ENCODE peak calls at places on chromosomes 1 and 21, in seven cellular contexts. One of them, this sample, is unnamed.

GRCh38 chr1:94951509-94952208 is 24.7 kb upstream of the CNN3 start:
- DNase-seq in hepatocyte: no peak
- DNase-seq in choroid plexus epithelial cell: no peak
- DNase-seq in GM20000: no peak
- DNase-seq in activated B cell treated with CpG ODN at 0.5 μM for 24 hours: no peak
- DNase-seq in foreskin fibroblast: peak; percentile 58
- DNase-seq in H9: no peak
- DNase-seq in this sample: no peak

GRCh38 chr21:26147535-26147934 is 23.0 kb downstream of the APP start:
- DNase-seq in hepatocyte: no peak
- DNase-seq in choroid plexus epithelial cell: no peak
- DNase-seq in GM20000: no peak
- DNase-seq in activated B cell treated with CpG ODN at 0.5 μM for 24 hours: no peak
- DNase-seq in foreskin fibroblast: no peak
- DNase-seq in H9: no peak
- DNase-seq in this sample: no peak

GRCh38 chr1:110208916-110209650 is 1.0 kb upstream of the KCNC4 start:
- DNase-seq in hepatocyte: no peak
- DNase-seq in choroid plexus epithelial cell: no peak
- DNase-seq in GM20000: no peak
- DNase-seq in activated B cell treated with CpG ODN at 0.5 μM for 24 hours: no peak
- DNase-seq in foreskin fibroblast: no peak
- DNase-seq in H9: no peak
- DNase-seq in this sample: no peak

GRCh38 chr1:38084700-38085099 is 38.1 kb upstream of the POU3F1 start:
- DNase-seq in hepatocyte: no peak
- DNase-seq in choroid plexus epithelial cell: no peak
- DNase-seq in GM20000: no peak
- DNase-seq in activated B cell treated with CpG ODN at 0.5 μM for 24 hours: no peak
- DNase-seq in foreskin fibroblast: no peak
- DNase-seq in H9: no peak
- DNase-seq in this sample: no peak

GRCh38 chr1:183989078-183989577 is 48.4 kb downstream of the COLGALT2 start:
- DNase-seq in hepatocyte: peak; percentile 12
- DNase-seq in choroid plexus epithelial cell: peak; percentile 77
- DNase-seq in GM20000: peak; percentile 73
- DNase-seq in activated B cell treated with CpG ODN at 0.5 μM for 24 hours: no peak
- DNase-seq in foreskin fibroblast: peak; percentile 93
- DNase-seq in H9: no peak
- DNase-seq in this sample: peak; percentile 72

GRCh38 chr1:230140221-230141001 is 73.4 kb downstream of the GALNT2 start:
- DNase-seq in hepatocyte: no peak
- DNase-seq in choroid plexus epithelial cell: peak; percentile 83
- DNase-seq in GM20000: no peak
- DNase-seq in activated B cell treated with CpG ODN at 0.5 μM for 24 hours: no peak
- DNase-seq in foreskin fibroblast: no peak
- DNase-seq in H9: no peak
- DNase-seq in this sample: peak; percentile 61

GRCh38 chr1:218459878-218460277 is 114.7 kb downstream of the TGFB2 start:
- DNase-seq in hepatocyte: peak; percentile 50
- DNase-seq in choroid plexus epithelial cell: peak; percentile 97
- DNase-seq in GM20000: no peak
- DNase-seq in activated B cell treated with CpG ODN at 0.5 μM for 24 hours: no peak
- DNase-seq in foreskin fibroblast: peak; percentile 77
- DNase-seq in H9: peak; percentile 56
- DNase-seq in this sample: peak; percentile 82

GRCh38 chr1:93746009-93746408 is 64.4 kb upstream of the BCAR3 start:
- DNase-seq in hepatocyte: no peak
- DNase-seq in choroid plexus epithelial cell: no peak
- DNase-seq in GM20000: no peak
- DNase-seq in activated B cell treated with CpG ODN at 0.5 μM for 24 hours: no peak
- DNase-seq in foreskin fibroblast: no peak
- DNase-seq in H9: no peak
- DNase-seq in this sample: no peak

GRCh38 chr1:51019811-51020210 is 49.8 kb downstream of the CDKN2C start:
- DNase-seq in hepatocyte: no peak
- DNase-seq in choroid plexus epithelial cell: peak; percentile 3
- DNase-seq in GM20000: no peak
- DNase-seq in activated B cell treated with CpG ODN at 0.5 μM for 24 hours: no peak
- DNase-seq in foreskin fibroblast: peak; percentile 9
- DNase-seq in H9: no peak
- DNase-seq in this sample: no peak

GRCh38 chr1:234871710-234872262 is 256.9 kb downstream of the TOMM20 start:
- DNase-seq in hepatocyte: no peak
- DNase-seq in choroid plexus epithelial cell: no peak
- DNase-seq in GM20000: no peak
- DNase-seq in activated B cell treated with CpG ODN at 0.5 μM for 24 hours: no peak
- DNase-seq in foreskin fibroblast: no peak
- DNase-seq in H9: no peak
- DNase-seq in this sample: no peak

GRCh38 chr21:17612023-17612564 is 607 bp downstream of the BTG3 start:
- DNase-seq in hepatocyte: peak; percentile 63
- DNase-seq in choroid plexus epithelial cell: peak; percentile 60
- DNase-seq in GM20000: peak; percentile 46
- DNase-seq in activated B cell treated with CpG ODN at 0.5 μM for 24 hours: no peak
- DNase-seq in foreskin fibroblast: no peak
- DNase-seq in H9: peak; percentile 31
- DNase-seq in this sample: peak; percentile 4

GRCh38 chr1:96538883-96539282 is 182.7 kb upstream of the PTBP2 start:
- DNase-seq in hepatocyte: peak; percentile 73
- DNase-seq in choroid plexus epithelial cell: peak; percentile 96
- DNase-seq in GM20000: no peak
- DNase-seq in activated B cell treated with CpG ODN at 0.5 μM for 24 hours: no peak
- DNase-seq in foreskin fibroblast: peak; percentile 93
- DNase-seq in H9: no peak
- DNase-seq in this sample: peak; percentile 71

GRCh38 chr1:87294633-87295032 is 34.0 kb upstream of the LMO4 start:
- DNase-seq in hepatocyte: no peak
- DNase-seq in choroid plexus epithelial cell: no peak
- DNase-seq in GM20000: no peak
- DNase-seq in activated B cell treated with CpG ODN at 0.5 μM for 24 hours: no peak
- DNase-seq in foreskin fibroblast: no peak
- DNase-seq in H9: no peak
- DNase-seq in this sample: no peak

GRCh38 chr1:38858833-38859560 is 575 bp downstream of the RRAGC start:
- DNase-seq in hepatocyte: peak; percentile 77
- DNase-seq in choroid plexus epithelial cell: peak; percentile 70
- DNase-seq in GM20000: peak; percentile 55
- DNase-seq in activated B cell treated with CpG ODN at 0.5 μM for 24 hours: peak; percentile 82
- DNase-seq in foreskin fibroblast: peak; percentile 40
- DNase-seq in H9: no peak
- DNase-seq in this sample: peak; percentile 64

DNA sequence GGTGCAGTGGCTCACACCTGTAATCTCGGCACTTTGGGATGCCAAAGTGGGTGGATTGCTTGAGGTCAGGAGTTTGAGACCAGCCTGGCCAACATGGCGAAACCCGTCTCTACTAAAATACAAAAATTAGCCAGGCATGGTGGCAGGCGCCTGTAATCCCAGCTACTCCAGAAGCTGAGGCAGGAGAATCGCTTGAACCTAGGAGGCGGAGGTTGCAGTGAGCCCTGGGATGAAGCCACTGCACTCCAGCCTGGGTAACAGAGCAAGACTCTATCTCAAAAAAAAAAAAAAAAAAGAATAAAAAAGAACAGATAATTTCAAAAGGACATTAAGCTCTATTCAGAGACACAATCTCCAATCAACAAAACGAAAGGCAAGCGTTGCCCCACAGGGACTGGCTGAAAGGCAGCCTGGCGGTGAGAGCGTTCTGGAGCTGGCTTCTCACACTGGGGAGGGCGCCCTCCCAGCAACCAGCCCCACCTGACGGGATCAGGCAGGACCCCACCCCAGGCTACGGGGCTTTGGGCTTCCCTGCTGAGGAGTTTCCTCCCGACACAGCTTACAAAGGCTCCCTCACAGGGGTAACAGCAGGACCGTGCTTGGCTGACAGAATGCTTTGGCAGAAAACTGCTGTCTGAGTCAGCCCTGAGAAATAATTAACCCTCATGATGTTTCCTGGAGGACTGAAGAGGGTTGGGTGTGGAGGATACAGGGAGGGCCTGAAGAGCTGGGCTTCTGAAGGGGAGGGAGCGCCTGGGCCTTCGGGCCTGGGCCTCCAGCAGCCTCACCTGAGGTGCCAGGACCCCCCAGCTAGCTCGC is 31.1 kb upstream of the SRP9 start:
- DNase-seq in hepatocyte: peak; percentile 87
- DNase-seq in choroid plexus epithelial cell: peak; percentile 95
- DNase-seq in GM20000: no peak
- DNase-seq in activated B cell treated with CpG ODN at 0.5 μM for 24 hours: no peak
- DNase-seq in foreskin fibroblast: peak; percentile 73
- DNase-seq in H9: peak; percentile 92
- DNase-seq in this sample: peak; percentile 83
- TF ChIP-seq CTCF in hepatocyte: no peak
- TF ChIP-seq CTCF in choroid plexus epithelial cell: peak; percentile 41
- TF ChIP-seq CTCF in GM20000: no peak
- TF ChIP-seq CTCF in activated B cell treated with CpG ODN at 0.5 μM for 24 hours: no peak
- TF ChIP-seq CTCF in foreskin fibroblast: peak; percentile 21
- TF ChIP-seq CTCF in H9: peak; percentile 39
- TF ChIP-seq CTCF in this sample: peak; percentile 34

DNA sequence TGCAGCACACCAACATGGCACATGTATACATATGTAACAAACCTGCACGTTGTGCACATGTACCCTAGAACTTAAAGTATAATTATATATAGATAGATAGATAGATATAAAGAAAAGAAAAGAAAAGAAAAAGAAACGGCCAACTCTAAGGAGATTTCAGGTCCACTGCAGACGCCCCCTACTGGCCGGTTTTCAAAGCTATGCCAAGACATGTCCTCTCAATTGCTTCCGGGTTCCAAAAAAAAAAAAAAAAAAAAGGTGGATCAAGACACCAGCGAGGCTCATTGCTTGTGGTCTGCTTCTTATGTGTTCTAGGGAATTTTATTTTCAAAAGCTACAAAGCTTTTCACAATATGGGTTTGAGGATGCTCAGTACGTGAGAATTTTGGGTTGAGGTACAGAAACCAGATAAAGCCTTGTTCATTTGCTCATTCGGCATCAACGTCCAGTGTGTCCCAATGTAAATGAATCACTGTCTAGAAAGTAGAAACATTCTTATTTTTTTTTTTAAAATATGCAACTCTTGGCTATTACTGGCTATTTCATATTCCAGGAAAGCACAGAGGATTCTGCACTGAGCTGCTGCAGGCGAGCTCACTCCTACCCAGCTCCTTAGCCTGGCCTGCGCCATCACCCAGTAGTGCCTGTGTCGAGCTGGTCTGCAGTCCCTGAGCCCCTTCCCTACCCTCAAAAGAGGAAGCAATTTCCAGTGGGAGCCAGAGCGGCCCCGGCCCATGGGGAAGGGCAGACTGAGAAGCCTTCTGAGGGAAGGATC is 643.0 kb downstream of the KIF26B start:
- DNase-seq in hepatocyte: no peak
- DNase-seq in choroid plexus epithelial cell: peak; percentile 31
- DNase-seq in GM20000: no peak
- DNase-seq in activated B cell treated with CpG ODN at 0.5 μM for 24 hours: no peak
- DNase-seq in foreskin fibroblast: no peak
- DNase-seq in H9: peak; percentile 49
- DNase-seq in this sample: no peak
- TF ChIP-seq CTCF in hepatocyte: peak; percentile 39
- TF ChIP-seq CTCF in choroid plexus epithelial cell: peak; percentile 59
- TF ChIP-seq CTCF in GM20000: peak; percentile 13
- TF ChIP-seq CTCF in activated B cell treated with CpG ODN at 0.5 μM for 24 hours: no peak
- TF ChIP-seq CTCF in foreskin fibroblast: peak; percentile 29
- TF ChIP-seq CTCF in H9: peak; percentile 76
- TF ChIP-seq CTCF in this sample: peak; percentile 80

DNA sequence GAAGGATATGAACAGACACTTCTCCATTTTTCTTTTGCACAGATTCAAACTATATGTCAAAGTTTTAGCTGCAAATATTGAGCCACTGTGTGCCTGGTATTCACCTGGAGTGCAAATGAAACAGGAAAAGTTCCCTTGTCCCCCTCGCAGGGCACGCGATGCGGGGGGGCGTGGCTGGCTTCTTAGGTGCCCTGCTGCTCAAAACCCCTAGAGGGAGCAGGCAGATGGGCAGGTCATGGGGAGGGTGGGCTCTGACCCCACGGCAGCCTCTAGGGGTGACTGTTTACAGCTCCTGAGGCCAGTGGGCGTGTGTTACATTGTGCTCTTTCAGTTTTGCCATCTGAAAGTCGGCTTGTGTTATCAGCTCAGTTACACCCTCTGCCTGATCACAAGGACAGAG is 931.2 kb upstream of the B3GALT2 start:
- DNase-seq in hepatocyte: no peak
- DNase-seq in choroid plexus epithelial cell: no peak
- DNase-seq in GM20000: no peak
- DNase-seq in activated B cell treated with CpG ODN at 0.5 μM for 24 hours: no peak
- DNase-seq in foreskin fibroblast: no peak
- DNase-seq in H9: peak; percentile 86
- DNase-seq in this sample: no peak
- TF ChIP-seq CTCF in hepatocyte: peak; percentile 17
- TF ChIP-seq CTCF in choroid plexus epithelial cell: no peak
- TF ChIP-seq CTCF in GM20000: no peak
- TF ChIP-seq CTCF in activated B cell treated with CpG ODN at 0.5 μM for 24 hours: no peak
- TF ChIP-seq CTCF in foreskin fibroblast: no peak
- TF ChIP-seq CTCF in H9: peak; percentile 72
- TF ChIP-seq CTCF in this sample: no peak

DNA sequence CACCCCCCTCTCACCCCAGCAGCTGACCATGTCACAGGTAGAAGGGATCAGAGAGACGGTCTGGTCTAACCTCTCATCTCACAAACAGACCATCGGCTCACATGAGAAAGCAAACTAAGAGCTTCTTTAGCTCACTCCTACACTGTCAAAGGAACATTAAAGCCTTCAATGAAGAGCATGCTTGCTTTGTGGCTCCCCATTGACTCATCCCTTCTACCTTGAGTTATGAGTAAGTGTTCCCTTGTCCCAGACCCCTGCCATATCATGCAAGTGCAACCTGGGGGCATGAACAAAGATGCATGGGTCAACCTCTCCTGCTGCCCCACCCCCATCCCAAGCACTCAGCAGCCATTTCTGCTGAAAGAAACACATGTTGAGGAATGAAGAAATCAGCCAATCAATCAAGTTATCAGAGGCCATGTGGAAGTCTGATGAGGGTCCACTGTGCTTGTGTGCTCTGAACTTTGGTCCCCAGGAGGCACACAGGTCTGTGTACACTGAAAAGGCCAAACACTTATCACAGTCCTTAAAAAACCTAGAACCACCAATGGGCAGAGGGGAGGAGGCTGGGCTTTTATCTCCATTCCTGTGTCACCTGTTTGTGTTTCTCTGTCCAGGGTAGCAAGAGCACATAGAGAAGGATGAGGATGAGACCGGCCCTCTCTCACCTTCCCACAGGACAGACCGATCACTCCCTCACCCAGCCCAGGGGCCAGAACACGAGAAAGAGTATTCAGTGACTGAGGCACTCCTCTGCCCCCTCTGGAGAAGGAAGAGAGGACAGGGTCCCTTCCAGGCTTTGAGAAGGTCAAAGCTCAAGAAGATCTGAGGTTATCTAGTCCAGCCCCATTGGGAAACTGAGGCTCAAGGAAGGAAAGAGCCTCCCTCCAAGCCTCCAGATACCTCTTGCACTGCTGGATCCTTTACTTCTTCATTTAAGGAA is 9.5 kb downstream of the ETNK2 start:
- DNase-seq in hepatocyte: no peak
- DNase-seq in choroid plexus epithelial cell: no peak
- DNase-seq in GM20000: no peak
- DNase-seq in activated B cell treated with CpG ODN at 0.5 μM for 24 hours: no peak
- DNase-seq in foreskin fibroblast: no peak
- DNase-seq in H9: no peak
- DNase-seq in this sample: no peak
- TF ChIP-seq CTCF in hepatocyte: no peak
- TF ChIP-seq CTCF in choroid plexus epithelial cell: no peak
- TF ChIP-seq CTCF in GM20000: no peak
- TF ChIP-seq CTCF in activated B cell treated with CpG ODN at 0.5 μM for 24 hours: no peak
- TF ChIP-seq CTCF in foreskin fibroblast: no peak
- TF ChIP-seq CTCF in H9: peak; percentile 32
- TF ChIP-seq CTCF in this sample: peak; percentile 12

GRCh38 chr1:214602764-214603657 is at the start of gene CENPF:
- DNase-seq in hepatocyte: peak; percentile 98
- DNase-seq in choroid plexus epithelial cell: peak; percentile 99
- DNase-seq in GM20000: peak; percentile 98
- DNase-seq in activated B cell treated with CpG ODN at 0.5 μM for 24 hours: peak; percentile 82
- DNase-seq in foreskin fibroblast: peak; percentile 98
- DNase-seq in H9: peak; percentile 99
- DNase-seq in this sample: peak; percentile 99
- TF ChIP-seq CTCF in hepatocyte: no peak
- TF ChIP-seq CTCF in choroid plexus epithelial cell: peak; percentile 46
- TF ChIP-seq CTCF in GM20000: no peak
- TF ChIP-seq CTCF in activated B cell treated with CpG ODN at 0.5 μM for 24 hours: no peak
- TF ChIP-seq CTCF in foreskin fibroblast: no peak
- TF ChIP-seq CTCF in H9: peak; percentile 29
- TF ChIP-seq CTCF in this sample: peak; percentile 55